ENCODE peak calls at places on chromosomes 6 and 20, in four cellular contexts. T is endodermal cell, Z is lower lobe of right lung, Q is Calu3. M is an unnamed sample.
A peak's percentile ranks its signal among the peaks of the same experiment; 100 is the strongest.

GRCh38 chr20:24763386-24764026 is 185.6 kb upstream of the CST7 start:
- DNase-seq in T (peak; percentile 20), Z (no peak), Q (no peak), M (no peak)

GRCh38 chr6:28802417-28803336 is 121.1 kb downstream of the TRIM27 start:
- DNase-seq in T (peak; percentile 83), Z (no peak), Q (peak; percentile 62), M (peak; percentile 82)

GRCh38 chr6:5529733-5530132 is 268.4 kb downstream of the FARS2 start:
- DNase-seq in T (no peak), Z (no peak), Q (no peak), M (no peak)

GRCh38 chr6:156010-156409 is 136.3 kb upstream of the DUSP22 start:
- DNase-seq in T (no peak), Z (no peak), Q (no peak), M (peak; percentile 49)

GRCh38 chr20:58238490-58238889 is 10.0 kb upstream of the ANKRD60 start:
- DNase-seq in T (no peak), Z (no peak), Q (no peak), M (no peak)

GRCh38 chr6:164168595-164168994 is 754.1 kb downstream of the QKI start:
- DNase-seq in T (no peak), Z (no peak), Q (no peak), M (no peak)

GRCh38 chr6:3522561-3523287 is 65.9 kb upstream of the SLC22A23 start:
- DNase-seq in T (no peak), Z (no peak), Q (no peak), M (no peak)

GRCh38 chr20:37545516-37545915 is 17.8 kb upstream of the BLCAP start:
- DNase-seq in T (no peak), Z (no peak), Q (no peak), M (no peak)

GRCh38 chr20:63086421-63087235 is 79.9 kb upstream of the BHLHE23 start:
- DNase-seq in T (peak; percentile 31), Z (peak; percentile 35), Q (no peak), M (no peak)

GRCh38 chr20:46226602-46227001 is 81.7 kb downstream of the CDH22 start:
- DNase-seq in T (peak; percentile 77), Z (no peak), Q (no peak), M (no peak)

GRCh38 chr20:63497138-63497945 is 1.5 kb downstream of the EEF1A2 start:
- DNase-seq in T (no peak), Z (no peak), Q (no peak), M (no peak)

GRCh38 chr6:155100087-155100486 is 105.0 kb downstream of the TIAM2 start:
- DNase-seq in T (peak; percentile 35), Z (no peak), Q (no peak), M (no peak)

GRCh38 chr6:125974214-125974866 is 12.0 kb upstream of the TRMT11 start:
- DNase-seq in T (no peak), Z (no peak), Q (no peak), M (peak; percentile 58)

GRCh38 chr20:56352656-56353055 is 6.1 kb upstream of the FAM210B start:
- DNase-seq in T (no peak), Z (no peak), Q (no peak), M (no peak)

GRCh38 chr20:61673152-61673551 is 392.5 kb downstream of the TAF4 start:
- DNase-seq in T (no peak), Z (peak; percentile 32), Q (no peak), M (no peak)

GRCh38 chr6:117910549-117910948 is 3.5 kb downstream of the SLC35F1 start:
- DNase-seq in T (no peak), Z (no peak), Q (no peak), M (no peak)

GRCh38 chr6:36127462-36128016 is 2.8 kb upstream of the MAPK13 start:
- DNase-seq in T (no peak), Z (peak; percentile 86), Q (peak; percentile 35), M (no peak)

GRCh38 chr6:166798652-166799051 is 157.7 kb downstream of the RNASET2 start:
- DNase-seq in T (no peak), Z (no peak), Q (no peak), M (no peak)

GRCh38 chr20:46332373-46333135 is 24.3 kb upstream of the CDH22 start:
- DNase-seq in T (no peak), Z (no peak), Q (no peak), M (no peak)

GRCh38 chr6:55395836-55396235 is 68.6 kb downstream of the GFRAL start:
- DNase-seq in T (no peak), Z (no peak), Q (no peak), M (no peak)

GRCh38 chr6:157236040-157236725 is 87.1 kb downstream of the TMEM242 start:
- DNase-seq in T (no peak), Z (no peak), Q (no peak), M (no peak)

GRCh38 chr6:34552620-34553019 is 3.5 kb downstream of the SPDEF start:
- DNase-seq in T (no peak), Z (no peak), Q (no peak), M (no peak)

GRCh38 chr6:51213806-51214205 is 395.1 kb downstream of the TFAP2B start:
- DNase-seq in T (peak; percentile 78), Z (peak; percentile 29), Q (no peak), M (no peak)

GRCh38 chr20:11792229-11792953 is 125.3 kb upstream of the BTBD3 start:
- DNase-seq in T (no peak), Z (no peak), Q (no peak), M (no peak)

GRCh38 chr6:101477436-101477835 is 83.9 kb downstream of the GRIK2 start:
- DNase-seq in T (no peak), Z (no peak), Q (no peak), M (no peak)

GRCh38 chr20:44448753-44449546 is 26.7 kb upstream of the TTPAL start:
- DNase-seq in T (peak; percentile 88), Z (no peak), Q (peak; percentile 34), M (peak; percentile 78)

GRCh38 chr6:126955621-126956020 is 162.8 kb upstream of the RSPO3 start:
- DNase-seq in T (no peak), Z (no peak), Q (peak; percentile 6), M (no peak)

GRCh38 chr6:161919711-161920110 is 645.9 kb upstream of the AGPAT4 start:
- DNase-seq in T (no peak), Z (no peak), Q (no peak), M (no peak)

GRCh38 chr6:7537560-7538174 is 3.8 kb upstream of the DSP start:
- DNase-seq in T (no peak), Z (no peak), Q (no peak), M (no peak)

GRCh38 chr6:7439243-7439642 is 49.6 kb downstream of the RIOK1 start:
- DNase-seq in T (no peak), Z (no peak), Q (no peak), M (no peak)

GRCh38 chr6:160276126-160276525 is 17.5 kb upstream of the SLC22A2 start:
- DNase-seq in T (peak; percentile 14), Z (no peak), Q (no peak), M (no peak)

GRCh38 chr20:35618372-35619131 is 2.9 kb downstream of the SPAG4 start:
- DNase-seq in T (peak; percentile 77), Z (peak; percentile 55), Q (peak; percentile 54), M (peak; percentile 39)

GRCh38 chr6:34157236-34157830 is 11.4 kb upstream of the GRM4 start:
- DNase-seq in T (no peak), Z (no peak), Q (no peak), M (no peak)

GRCh38 chr6:137968901-137969300 is 101.8 kb downstream of the TNFAIP3 start:
- DNase-seq in T (no peak), Z (no peak), Q (no peak), M (no peak)

GRCh38 chr6:41318648-41319565 is 16.5 kb upstream of the NCR2 start:
- DNase-seq in T (peak; percentile 94), Z (peak; percentile 94), Q (peak; percentile 92), M (peak; percentile 93)

DNA sequence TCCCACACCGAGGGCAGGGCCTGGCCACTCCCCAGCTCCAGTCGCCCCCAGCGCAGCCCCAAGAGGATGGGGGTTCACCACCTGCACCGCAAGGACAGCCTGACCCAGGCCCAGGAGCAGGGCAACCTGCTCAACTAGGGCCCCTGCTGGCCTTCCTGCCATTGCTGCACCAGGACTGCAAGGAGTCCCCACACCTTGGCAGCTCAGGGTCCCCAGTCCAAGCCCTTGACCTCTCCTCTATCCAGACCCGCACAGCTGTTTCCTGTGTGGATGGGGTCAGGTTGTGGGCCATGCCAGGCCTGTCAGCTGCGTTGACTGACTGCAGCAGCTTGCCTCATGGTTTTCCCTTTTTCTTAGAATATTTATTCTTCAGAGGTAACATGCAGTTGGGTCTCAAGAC is 4.4 kb downstream of the LRRC73 start:
- DNase-seq in T (peak; percentile 69), Z (no peak), Q (no peak), M (no peak)
- TF ChIP-seq CTCF in T (peak; percentile 41), Z (no peak), Q (no peak), M (no peak)

GRCh38 chr20:4866429-4866828 is 134.9 kb downstream of the SLC23A2 start:
- DNase-seq in T (no peak), Z (no peak), Q (no peak), M (no peak)
- TF ChIP-seq CTCF in T (no peak), Z (no peak), Q (no peak), M (no peak)

DNA sequence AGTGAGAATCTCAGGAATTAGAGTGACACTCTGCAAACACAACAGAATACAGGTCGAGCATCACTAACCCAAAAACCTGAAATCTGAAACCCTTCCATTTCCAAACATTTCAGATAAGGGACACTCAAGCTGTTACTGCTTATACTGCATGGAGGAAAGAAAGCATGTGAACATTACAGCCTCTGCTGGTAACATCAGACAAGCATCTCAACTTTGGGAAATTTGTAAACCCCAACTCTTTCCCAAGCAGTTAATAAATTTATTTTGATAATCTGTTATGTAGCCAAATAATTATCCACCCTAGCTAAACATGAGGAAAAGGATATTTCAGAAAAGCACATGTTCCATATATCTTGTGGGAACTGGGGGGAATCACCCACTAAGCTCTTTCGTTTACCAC is 121.0 kb downstream of the MAP7 start:
- DNase-seq in T (no peak), Z (no peak), Q (no peak), M (no peak)
- TF ChIP-seq CTCF in T (no peak), Z (no peak), Q (no peak), M (no peak)

GRCh38 chr6:15475261-15475660 is 187.6 kb downstream of the DTNBP1 start:
- DNase-seq in T (peak; percentile 38), Z (no peak), Q (no peak), M (no peak)

GRCh38 chr6:15477746-15478145 is 185.1 kb downstream of the DTNBP1 start:
- DNase-seq in T (peak; percentile 31), Z (no peak), Q (no peak), M (no peak)

GRCh38 chr6:15474196-15474595 is 188.6 kb downstream of the DTNBP1 start:
- DNase-seq in T (no peak), Z (no peak), Q (no peak), M (no peak)

GRCh38 chr6:15476631-15477380 is 186.0 kb downstream of the DTNBP1 start:
- DNase-seq in T (peak; percentile 32), Z (no peak), Q (no peak), M (no peak)

GRCh38 chr6:15475872-15476271 is 187.0 kb downstream of the DTNBP1 start:
- DNase-seq in T (no peak), Z (no peak), Q (no peak), M (no peak)
- TF ChIP-seq CTCF in T (no peak), Z (no peak), Q (no peak), M (no peak)

DNA sequence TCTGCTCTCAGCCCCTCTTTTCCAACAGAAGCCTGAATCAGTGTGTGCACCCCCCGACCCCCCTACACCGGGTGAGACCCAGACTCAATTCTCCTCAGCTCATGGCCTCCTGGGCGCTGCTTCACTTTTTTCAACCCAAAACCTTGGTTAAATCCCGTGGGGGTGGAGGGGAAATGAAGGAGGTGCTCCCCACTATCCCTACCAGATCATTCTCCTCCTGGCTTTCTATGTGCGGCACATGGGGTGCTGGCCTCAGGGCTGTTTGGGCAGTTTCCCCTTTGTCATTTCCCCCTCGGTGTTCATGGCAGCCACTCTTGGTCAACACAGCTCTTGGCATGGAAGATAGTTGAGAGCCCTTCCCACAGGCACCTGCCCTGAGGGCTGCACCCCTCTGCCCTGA is 4.6 kb downstream of the CST4 start:
- DNase-seq in T (no peak), Z (no peak), Q (no peak), M (no peak)
- TF ChIP-seq CTCF in T (no peak), Z (no peak), Q (no peak), M (no peak)

M was measured in GM12865.